ENCODE peak calls at places on chromosomes 2 and 18, in four cellular contexts. One of them, this sample, is unnamed.

GRCh38 chr18:51337406-51337805 is 139.9 kb upstream of the MEX3C start:
- DNase-seq in K562: no peak
- DNase-seq in endothelial cell of umbilical vein: no peak
- DNase-seq in IMR-90: no peak
- DNase-seq in this sample: no peak

GRCh38 chr18:9757851-9758587 is 49.9 kb downstream of the RAB31 start:
- DNase-seq in IMR-90: peak; percentile 57
- DNase-seq in endothelial cell of umbilical vein: no peak
- DNase-seq in K562: peak; percentile 36
- DNase-seq in this sample: no peak

GRCh38 chr18:77019641-77020040 is 112.9 kb downstream of the MBP start:
- DNase-seq in IMR-90: no peak
- DNase-seq in endothelial cell of umbilical vein: no peak
- DNase-seq in K562: no peak
- DNase-seq in this sample: no peak

GRCh38 chr2:215671691-215672090 is 235.8 kb upstream of the FN1 start:
- DNase-seq in IMR-90: no peak
- DNase-seq in K562: no peak
- DNase-seq in endothelial cell of umbilical vein: no peak
- DNase-seq in this sample: no peak

GRCh38 chr2:105104208-105104731 is 66.4 kb downstream of the MRPS9 start:
- DNase-seq in endothelial cell of umbilical vein: no peak
- DNase-seq in IMR-90: peak; percentile 82
- DNase-seq in K562: no peak
- DNase-seq in this sample: no peak

GRCh38 chr2:3656762-3657691 is 973 bp upstream of the ALLC start:
- DNase-seq in IMR-90: peak; percentile 7
- DNase-seq in endothelial cell of umbilical vein: no peak
- DNase-seq in K562: no peak
- DNase-seq in this sample: no peak

GRCh38 chr2:240703417-240704341 is 12.0 kb downstream of the AQP12A start:
- DNase-seq in K562: no peak
- DNase-seq in endothelial cell of umbilical vein: no peak
- DNase-seq in IMR-90: no peak
- DNase-seq in this sample: no peak

GRCh38 chr2:226898925-226899324 is 63.1 kb downstream of the RHBDD1 start:
- DNase-seq in IMR-90: no peak
- DNase-seq in endothelial cell of umbilical vein: no peak
- DNase-seq in K562: no peak
- DNase-seq in this sample: no peak

GRCh38 chr2:31696068-31696467 is 115.3 kb upstream of the SRD5A2 start:
- DNase-seq in endothelial cell of umbilical vein: no peak
- DNase-seq in IMR-90: no peak
- DNase-seq in K562: no peak
- DNase-seq in this sample: no peak

GRCh38 chr2:222358876-222359275 is 60.1 kb upstream of the PAX3 start:
- DNase-seq in K562: no peak
- DNase-seq in IMR-90: no peak
- DNase-seq in endothelial cell of umbilical vein: peak; percentile 75
- DNase-seq in this sample: no peak

GRCh38 chr2:190359896-190360376 is 16.5 kb downstream of the INPP1 start:
- DNase-seq in K562: no peak
- DNase-seq in IMR-90: peak; percentile 76
- DNase-seq in endothelial cell of umbilical vein: peak; percentile 78
- DNase-seq in this sample: no peak

GRCh38 chr2:46686811-46687210 is 207.4 kb downstream of the TMEM247 start:
- DNase-seq in IMR-90: no peak
- DNase-seq in K562: no peak
- DNase-seq in endothelial cell of umbilical vein: no peak
- DNase-seq in this sample: no peak

GRCh38 chr2:181678033-181678586 is 2.2 kb downstream of the NEUROD1 start:
- DNase-seq in IMR-90: peak; percentile 78
- DNase-seq in endothelial cell of umbilical vein: peak; percentile 55
- DNase-seq in K562: peak; percentile 52
- DNase-seq in this sample: no peak

GRCh38 chr18:49013961-49014604 is 63.3 kb upstream of the SMAD7 start:
- DNase-seq in endothelial cell of umbilical vein: no peak
- DNase-seq in K562: no peak
- DNase-seq in IMR-90: no peak
- DNase-seq in this sample: no peak

GRCh38 chr18:59044855-59045254 is 94.8 kb upstream of the SEC11C start:
- DNase-seq in endothelial cell of umbilical vein: no peak
- DNase-seq in IMR-90: no peak
- DNase-seq in K562: no peak
- DNase-seq in this sample: no peak
- H3K36me3 ChIP-seq in endothelial cell of umbilical vein: no peaks in the 10 kb centered on the region
- H3K36me3 ChIP-seq in IMR-90: no peaks in the 10 kb centered on the region
- H3K36me3 ChIP-seq in K562: no peaks in the 10 kb centered on the region
- H3K36me3 ChIP-seq in this sample: no peaks in the 10 kb centered on the region

DNA sequence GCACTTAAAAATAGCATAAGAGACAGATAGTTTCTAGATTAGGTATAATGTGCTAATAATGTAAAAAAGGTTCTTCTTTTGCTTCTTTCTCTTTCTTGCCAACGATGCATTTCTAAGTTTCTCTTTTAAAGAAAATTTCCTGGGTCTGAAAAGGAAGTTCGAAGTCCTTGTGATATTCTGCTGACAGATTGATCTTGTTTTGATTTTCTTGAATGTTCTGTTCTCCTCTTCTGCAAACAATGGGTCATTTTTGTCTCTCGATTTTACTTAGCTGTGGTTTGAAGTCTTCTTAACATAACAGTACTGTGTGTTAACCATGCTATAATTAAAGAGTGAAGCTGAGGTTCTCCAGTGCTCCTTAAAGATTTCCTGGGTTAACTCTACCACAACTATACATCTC is 61.1 kb upstream of the ACYP2 start:
- DNase-seq in K562: no peak
- DNase-seq in IMR-90: no peak
- DNase-seq in endothelial cell of umbilical vein: no peak
- DNase-seq in this sample: no peak
- H3K9me1 ChIP-seq in K562: no peaks in the 10 kb centered on the region
- H3K9me1 ChIP-seq in IMR-90: no peaks in the 10 kb centered on the region
- H3K9me1 ChIP-seq in endothelial cell of umbilical vein: no peaks in the 10 kb centered on the region
- H3K9me1 ChIP-seq in this sample: no peaks in the 10 kb centered on the region

GRCh38 chr18:2776596-2776995 is 70.2 kb upstream of the EMILIN2 start:
- DNase-seq in endothelial cell of umbilical vein: peak; percentile 92
- DNase-seq in IMR-90: no peak
- DNase-seq in K562: no peak
- DNase-seq in this sample: no peak

GRCh38 chr18:2774669-2775068 is 72.1 kb upstream of the EMILIN2 start:
- DNase-seq in endothelial cell of umbilical vein: no peak
- DNase-seq in K562: no peak
- DNase-seq in IMR-90: no peak
- DNase-seq in this sample: no peak
- H3K36me3 ChIP-seq in endothelial cell of umbilical vein: peaks cover 3% of the 10 kb centered on the region
- H3K36me3 ChIP-seq in K562: peaks cover 95% of the 10 kb centered on the region
- H3K36me3 ChIP-seq in IMR-90: peaks cover 42% of the 10 kb centered on the region
- H3K36me3 ChIP-seq in this sample: peaks cover 13% of the 10 kb centered on the region

GRCh38 chr18:78525364-78526111 is 454.1 kb upstream of the SALL3 start:
- DNase-seq in K562: no peak
- DNase-seq in endothelial cell of umbilical vein: no peak
- DNase-seq in IMR-90: peak; percentile 1
- DNase-seq in this sample: no peak

GRCh38 chr18:78527984-78528383 is 451.6 kb upstream of the SALL3 start:
- DNase-seq in IMR-90: no peak
- DNase-seq in K562: no peak
- DNase-seq in endothelial cell of umbilical vein: no peak
- DNase-seq in this sample: no peak

GRCh38 chr18:78526923-78527775 is 452.5 kb upstream of the SALL3 start:
- DNase-seq in IMR-90: no peak
- DNase-seq in K562: no peak
- DNase-seq in endothelial cell of umbilical vein: no peak
- DNase-seq in this sample: no peak

GRCh38 chr18:78528437-78529228 is 451.0 kb upstream of the SALL3 start:
- DNase-seq in endothelial cell of umbilical vein: no peak
- DNase-seq in K562: no peak
- DNase-seq in IMR-90: no peak
- DNase-seq in this sample: no peak

DNA sequence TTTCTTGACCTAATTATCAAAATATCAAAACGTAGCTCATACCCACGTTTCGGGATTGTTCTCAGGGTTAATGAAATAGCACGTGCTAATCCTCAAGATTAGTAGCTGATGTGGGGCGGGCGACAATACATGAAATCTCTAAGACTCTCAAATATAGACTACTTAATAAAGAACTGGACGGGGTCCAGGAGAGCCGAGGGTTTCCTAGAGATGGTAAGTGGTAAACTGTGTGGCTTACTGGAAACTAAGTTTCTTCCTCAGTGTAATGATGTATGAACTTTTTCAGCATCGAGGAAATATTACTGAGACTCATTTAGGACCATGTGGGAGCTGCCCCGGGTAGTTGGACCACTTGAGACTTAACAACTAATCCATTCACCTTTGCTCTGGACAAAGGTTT is 453.3 kb upstream of the SALL3 start:
- DNase-seq in K562: no peak
- DNase-seq in IMR-90: no peak
- DNase-seq in endothelial cell of umbilical vein: no peak
- DNase-seq in this sample: no peak
- H3K9me1 ChIP-seq in K562: no peaks in the 10 kb centered on the region
- H3K9me1 ChIP-seq in IMR-90: no peaks in the 10 kb centered on the region
- H3K9me1 ChIP-seq in endothelial cell of umbilical vein: no peaks in the 10 kb centered on the region
- H3K9me1 ChIP-seq in this sample: no peaks in the 10 kb centered on the region

GRCh38 chr2:75523313-75524275 is 37.1 kb downstream of the EVA1A start:
- DNase-seq in K562: no peak
- DNase-seq in endothelial cell of umbilical vein: peak; percentile 31
- DNase-seq in IMR-90: peak; percentile 89
- DNase-seq in this sample: peak; percentile 80
- H3K36me3 ChIP-seq in K562: no peaks in the 10 kb centered on the region
- H3K36me3 ChIP-seq in endothelial cell of umbilical vein: peaks cover 3% of the 10 kb centered on the region
- H3K36me3 ChIP-seq in IMR-90: peaks cover 4% of the 10 kb centered on the region
- H3K36me3 ChIP-seq in this sample: no peaks in the 10 kb centered on the region